ENCODE peak calls at places on chromosomes 12 and 14, in five cellular contexts. One of them, this sample, is unnamed. For H3K4me1, the result is how much of the 10 kb centered on the place peaks cover.

GRCh38 chr14:100874051-100874410 is 29.5 kb downstream of the RTL1 start:
- DNase-seq in GM12878: no peak
- DNase-seq in mammary epithelial cell: no peak
- DNase-seq in H1: no peak
- DNase-seq in HepG2: no peak
- DNase-seq in this sample: no peak

GRCh38 chr12:92503029-92503931 is 199.5 kb upstream of the PLEKHG7 start:
- DNase-seq in mammary epithelial cell: no peak
- DNase-seq in H1: no peak
- DNase-seq in GM12878: peak
- DNase-seq in HepG2: peak
- DNase-seq in this sample: no peak

GRCh38 chr12:117350140-117350539 is 11.3 kb downstream of the NOS1 start:
- DNase-seq in HepG2: no peak
- DNase-seq in GM12878: no peak
- DNase-seq in mammary epithelial cell: no peak
- DNase-seq in H1: no peak
- DNase-seq in this sample: no peak

GRCh38 chr12:113231275-113232231 is 10.3 kb downstream of the TPCN1 start:
- DNase-seq in HepG2: peak
- DNase-seq in GM12878: no peak
- DNase-seq in mammary epithelial cell: peak
- DNase-seq in H1: no peak
- DNase-seq in this sample: no peak

GRCh38 chr12:95258803-95259202 is 41.2 kb downstream of the VEZT start:
- DNase-seq in GM12878: no peak
- DNase-seq in H1: no peak
- DNase-seq in HepG2: no peak
- DNase-seq in mammary epithelial cell: no peak
- DNase-seq in this sample: no peak

GRCh38 chr14:22560638-22561365 is 28.2 kb downstream of the DAD1 start:
- DNase-seq in H1: no peak
- DNase-seq in HepG2: peak
- DNase-seq in mammary epithelial cell: no peak
- DNase-seq in GM12878: no peak
- DNase-seq in this sample: no peak

GRCh38 chr12:52434096-52434733 is at the start of gene KRT75:
- DNase-seq in HepG2: no peak
- DNase-seq in mammary epithelial cell: peak
- DNase-seq in GM12878: no peak
- DNase-seq in H1: no peak
- DNase-seq in this sample: no peak

GRCh38 chr12:111780615-111781014 is 13.9 kb downstream of the ALDH2 start:
- DNase-seq in GM12878: no peak
- DNase-seq in HepG2: no peak
- DNase-seq in mammary epithelial cell: peak
- DNase-seq in H1: no peak
- DNase-seq in this sample: no peak

GRCh38 chr14:104297721-104298401 is 159.5 kb downstream of the KIF26A start:
- DNase-seq in GM12878: no peak
- DNase-seq in H1: no peak
- DNase-seq in HepG2: no peak
- DNase-seq in mammary epithelial cell: no peak
- DNase-seq in this sample: no peak

GRCh38 chr12:79911889-79912656 is 22.8 kb downstream of the PPP1R12A start:
- DNase-seq in GM12878: no peak
- DNase-seq in HepG2: no peak
- DNase-seq in mammary epithelial cell: peak
- DNase-seq in H1: no peak
- DNase-seq in this sample: no peak

GRCh38 chr14:94748667-94749347 is 21.1 kb downstream of the GSC start:
- DNase-seq in GM12878: no peak
- DNase-seq in H1: no peak
- DNase-seq in mammary epithelial cell: no peak
- DNase-seq in HepG2: peak
- DNase-seq in this sample: peak

GRCh38 chr14:73744175-73744867 is 30.1 kb upstream of the PNMA1 start:
- DNase-seq in GM12878: no peak
- DNase-seq in H1: no peak
- DNase-seq in HepG2: no peak
- DNase-seq in mammary epithelial cell: no peak
- DNase-seq in this sample: no peak

GRCh38 chr12:53694746-53695145 is 18.9 kb upstream of the ATP5MC2 start:
- DNase-seq in HepG2: no peak
- DNase-seq in GM12878: no peak
- DNase-seq in H1: no peak
- DNase-seq in mammary epithelial cell: no peak
- DNase-seq in this sample: no peak
- H3K4me3 ChIP-seq in HepG2: no peak
- H3K4me3 ChIP-seq in GM12878: no peak
- H3K4me3 ChIP-seq in H1: peak
- H3K4me3 ChIP-seq in mammary epithelial cell: no peak
- H3K4me3 ChIP-seq in this sample: no peak

DNA sequence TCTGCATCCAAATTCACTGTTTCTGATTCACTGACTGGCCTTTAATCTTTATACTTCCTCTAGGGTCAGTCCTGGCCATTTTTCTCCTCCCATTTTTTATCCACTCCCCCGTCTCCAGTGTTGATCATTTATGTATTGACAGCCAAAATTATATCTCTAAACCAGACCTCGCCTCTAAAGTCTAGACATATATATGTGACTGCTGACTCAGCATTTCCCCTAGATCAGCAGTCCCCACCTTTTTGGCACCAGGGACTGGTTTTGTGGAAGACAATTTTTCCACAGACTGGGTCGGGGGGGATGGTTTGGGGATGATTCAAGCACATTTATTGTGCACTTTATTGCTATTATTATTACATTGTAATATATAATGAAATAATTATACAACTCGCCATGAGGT is 88.3 kb upstream of the DAAM1 start:
- DNase-seq in GM12878: no peak
- DNase-seq in H1: no peak
- DNase-seq in mammary epithelial cell: no peak
- DNase-seq in HepG2: no peak
- DNase-seq in this sample: no peak
- H3K4me1 ChIP-seq in GM12878: under half
- H3K4me1 ChIP-seq in H1: under half
- H3K4me1 ChIP-seq in mammary epithelial cell: under half
- H3K4me1 ChIP-seq in HepG2: under half
- H3K4me1 ChIP-seq in this sample: under half

GRCh38 chr14:49770212-49770817 is 2.4 kb downstream of the KLHDC2 start:
- DNase-seq in GM12878: no peak
- DNase-seq in mammary epithelial cell: no peak
- DNase-seq in H1: no peak
- DNase-seq in HepG2: peak
- DNase-seq in this sample: peak
- H3K9ac ChIP-seq in GM12878: peak
- H3K9ac ChIP-seq in mammary epithelial cell: no peak
- H3K9ac ChIP-seq in H1: peak
- H3K9ac ChIP-seq in HepG2: peak
- H3K9ac ChIP-seq in this sample: peak

GRCh38 chr14:77041837-77042557 is 13.5 kb upstream of the IRF2BPL start:
- DNase-seq in GM12878: no peak
- DNase-seq in mammary epithelial cell: peak
- DNase-seq in HepG2: no peak
- DNase-seq in H1: no peak
- DNase-seq in this sample: peak

GRCh38 chr14:77040309-77040994 is 11.9 kb upstream of the IRF2BPL start:
- DNase-seq in H1: no peak
- DNase-seq in GM12878: peak
- DNase-seq in mammary epithelial cell: peak
- DNase-seq in HepG2: peak
- DNase-seq in this sample: peak

GRCh38 chr14:77040059-77040308 is 11.5 kb upstream of the IRF2BPL start:
- DNase-seq in GM12878: no peak
- DNase-seq in mammary epithelial cell: no peak
- DNase-seq in H1: no peak
- DNase-seq in HepG2: no peak
- DNase-seq in this sample: no peak

GRCh38 chr14:77039285-77040058 is 11.0 kb upstream of the IRF2BPL start:
- DNase-seq in GM12878: no peak
- DNase-seq in mammary epithelial cell: peak
- DNase-seq in HepG2: no peak
- DNase-seq in H1: no peak
- DNase-seq in this sample: peak

GRCh38 chr14:77040995-77041744 is 12.7 kb upstream of the IRF2BPL start:
- DNase-seq in HepG2: no peak
- DNase-seq in H1: no peak
- DNase-seq in GM12878: no peak
- DNase-seq in mammary epithelial cell: no peak
- DNase-seq in this sample: peak
- H3K4me3 ChIP-seq in HepG2: peak
- H3K4me3 ChIP-seq in H1: no peak
- H3K4me3 ChIP-seq in GM12878: peak
- H3K4me3 ChIP-seq in mammary epithelial cell: no peak
- H3K4me3 ChIP-seq in this sample: peak

GRCh38 chr12:6215120-6215807 is 15.1 kb downstream of the CD9 start:
- DNase-seq in mammary epithelial cell: no peak
- DNase-seq in HepG2: no peak
- DNase-seq in H1: peak
- DNase-seq in GM12878: no peak
- DNase-seq in this sample: no peak
- H3K4me1 ChIP-seq in mammary epithelial cell: half or more
- H3K4me1 ChIP-seq in HepG2: under half
- H3K4me1 ChIP-seq in H1: under half
- H3K4me1 ChIP-seq in GM12878: under half
- H3K4me1 ChIP-seq in this sample: under half

GRCh38 chr12:122006186-122006926 is 15.3 kb upstream of the BCL7A start:
- DNase-seq in GM12878: no peak
- DNase-seq in H1: no peak
- DNase-seq in HepG2: no peak
- DNase-seq in mammary epithelial cell: no peak
- DNase-seq in this sample: no peak

GRCh38 chr12:122013792-122014590 is 7.7 kb upstream of the BCL7A start:
- DNase-seq in HepG2: no peak
- DNase-seq in GM12878: no peak
- DNase-seq in mammary epithelial cell: no peak
- DNase-seq in H1: no peak
- DNase-seq in this sample: no peak

GRCh38 chr12:122012184-122012583 is 9.5 kb upstream of the BCL7A start:
- DNase-seq in GM12878: no peak
- DNase-seq in H1: no peak
- DNase-seq in mammary epithelial cell: no peak
- DNase-seq in HepG2: no peak
- DNase-seq in this sample: no peak

GRCh38 chr12:122013136-122013535 is 8.5 kb upstream of the BCL7A start:
- DNase-seq in GM12878: no peak
- DNase-seq in H1: no peak
- DNase-seq in HepG2: no peak
- DNase-seq in mammary epithelial cell: no peak
- DNase-seq in this sample: no peak

GRCh38 chr12:122009741-122010140 is 11.9 kb upstream of the BCL7A start:
- DNase-seq in HepG2: no peak
- DNase-seq in GM12878: no peak
- DNase-seq in mammary epithelial cell: no peak
- DNase-seq in H1: no peak
- DNase-seq in this sample: no peak
- H3K9ac ChIP-seq in HepG2: no peak
- H3K9ac ChIP-seq in GM12878: no peak
- H3K9ac ChIP-seq in mammary epithelial cell: no peak
- H3K9ac ChIP-seq in H1: no peak
- H3K9ac ChIP-seq in this sample: no peak

DNA sequence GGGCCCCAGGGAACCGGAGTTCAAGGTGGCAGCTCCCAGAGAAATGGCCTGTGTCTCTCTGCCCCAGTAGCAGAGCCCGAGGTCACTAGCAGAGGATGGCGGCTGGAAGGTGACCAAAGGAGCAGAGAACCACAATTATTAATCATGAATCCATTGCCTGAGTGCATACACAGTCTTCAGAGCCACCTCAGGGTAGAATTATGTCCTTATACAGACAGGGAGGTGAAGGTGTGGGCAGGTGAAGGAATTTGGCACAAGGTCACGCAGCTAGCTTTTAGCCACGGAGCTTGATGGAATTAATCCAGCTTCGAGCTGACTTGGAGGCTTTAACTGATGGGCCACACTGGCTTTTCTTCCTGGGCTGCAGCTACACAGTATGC is 93.2 kb downstream of the LRRC74A start:
- DNase-seq in H1: no peak
- DNase-seq in GM12878: no peak
- DNase-seq in mammary epithelial cell: no peak
- DNase-seq in HepG2: no peak
- DNase-seq in this sample: no peak
- H3K4me3 ChIP-seq in H1: no peak
- H3K4me3 ChIP-seq in GM12878: no peak
- H3K4me3 ChIP-seq in mammary epithelial cell: no peak
- H3K4me3 ChIP-seq in HepG2: no peak
- H3K4me3 ChIP-seq in this sample: peak